ENCODE peak calls at places on chromosomes 5 and 9, in seven cellular contexts. L is transverse colon, J is upper lobe of right lung, C is WERI-Rb-1, S is fibroblast of lung, Z is adrenal gland, V is brain microvascular endothelial cell. R is an unnamed sample.
A peak's percentile ranks its signal among the peaks of the same experiment; 100 is the strongest.

GRCh38 chr5:39231705-39232525 is 12.6 kb upstream of the FYB1 start:
- DNase-seq in L (no peak), J (no peak), S (peak; percentile 35), Z (no peak), V (peak; percentile 27), C (no peak), R (peak; percentile 69)

GRCh38 chr9:130940693-130941576 is 1.9 kb upstream of the FIBCD1 start:
- DNase-seq in S (peak; percentile 23), V (no peak), L (peak; percentile 93), Z (peak; percentile 77), J (peak; percentile 90), C (peak; percentile 87), R (peak; percentile 71)

GRCh38 chr5:133828727-133829126 is 139.7 kb downstream of the C5orf15 start:
- DNase-seq in L (no peak), S (no peak), C (no peak), Z (no peak), V (no peak), J (no peak), R (no peak)

GRCh38 chr9:5988265-5988664 is 27.2 kb downstream of the RANBP6 start:
- DNase-seq in J (no peak), C (no peak), S (no peak), Z (no peak), V (no peak), L (no peak), R (no peak)

GRCh38 chr5:7592910-7593309 is 197.0 kb downstream of the ADCY2 start:
- DNase-seq in J (no peak), S (no peak), L (no peak), V (no peak), Z (no peak), C (peak; percentile 53), R (peak; percentile 6)

GRCh38 chr5:98110791-98111190 is 662.7 kb upstream of the RGMB start:
- DNase-seq in J (no peak), L (no peak), C (no peak), Z (no peak), S (peak; percentile 14), V (peak; percentile 46), R (no peak)

GRCh38 chr5:55254802-55255201 is 21.4 kb upstream of the CCNO start:
- DNase-seq in L (no peak), Z (no peak), V (no peak), J (no peak), C (no peak), S (no peak), R (no peak)

GRCh38 chr5:143341807-143342570 is 61.5 kb downstream of the NR3C1 start:
- DNase-seq in J (no peak), L (no peak), V (peak; percentile 60), Z (no peak), C (no peak), S (peak; percentile 71), R (no peak)

GRCh38 chr5:132270706-132271105 is 13.2 kb downstream of the PDLIM4 start:
- DNase-seq in J (no peak), C (no peak), V (no peak), Z (no peak), S (no peak), L (no peak), R (no peak)

GRCh38 chr5:5494489-5495402 is 72.3 kb downstream of the ICE1 start:
- DNase-seq in J (peak; percentile 93), Z (peak; percentile 70), S (peak; percentile 48), C (no peak), V (peak; percentile 36), L (peak; percentile 90), R (peak; percentile 81)

GRCh38 chr9:117073539-117074336 is 341.1 kb downstream of the ASTN2 start:
- DNase-seq in L (no peak), C (peak; percentile 89), Z (no peak), J (no peak), V (peak; percentile 3), S (no peak), R (peak; percentile 34)

GRCh38 chr5:168327019-168327421 is 35.6 kb downstream of the WWC1 start:
- DNase-seq in Z (no peak), J (no peak), V (no peak), S (peak; percentile 71), C (no peak), L (no peak), R (no peak)

GRCh38 chr5:54415896-54416640 is 39.4 kb upstream of the HSPB3 start:
- DNase-seq in S (peak; percentile 40), C (no peak), L (no peak), J (no peak), Z (no peak), V (peak; percentile 52), R (no peak)

GRCh38 chr9:22216730-22217160 is 207.6 kb upstream of the CDKN2B start:
- DNase-seq in V (peak; percentile 63), J (no peak), Z (no peak), L (no peak), S (peak; percentile 73), C (no peak), R (no peak)

GRCh38 chr9:127970401-127971313 is 10.1 kb downstream of the EEIG1 start:
- DNase-seq in S (no peak), C (peak; percentile 66), Z (no peak), L (peak; percentile 57), V (no peak), J (no peak), R (peak; percentile 96)

GRCh38 chr9:117224676-117225075 is 190.2 kb downstream of the ASTN2 start:
- DNase-seq in V (no peak), L (no peak), C (peak; percentile 88), J (no peak), Z (no peak), S (no peak), R (no peak)

GRCh38 chr5:150671509-150672236 is 10.6 kb downstream of the MYOZ3 start:
- DNase-seq in Z (no peak), J (no peak), V (no peak), L (no peak), S (no peak), C (no peak), R (no peak)

GRCh38 chr5:10856646-10857332 is 95.8 kb upstream of the DAP start:
- DNase-seq in J (peak; percentile 76), L (peak; percentile 16), C (peak; percentile 86), Z (peak; percentile 38), V (peak; percentile 73), S (peak; percentile 91), R (peak; percentile 33)

GRCh38 chr9:106783121-106783520 is 79.8 kb upstream of the ZNF462 start:
- DNase-seq in J (no peak), C (no peak), L (no peak), Z (no peak), S (no peak), V (no peak), R (no peak)

GRCh38 chr5:6837519-6838110 is 124.4 kb downstream of the TENT4A start:
- DNase-seq in S (no peak), V (no peak), L (peak; percentile 16), J (no peak), C (peak; percentile 55), Z (no peak), R (peak; percentile 22)

GRCh38 chr9:13364271-13364670 is 84.8 kb upstream of the MPDZ start:
- DNase-seq in V (no peak), S (peak; percentile 53), Z (no peak), C (no peak), J (no peak), L (no peak), R (no peak)

GRCh38 chr5:134504629-134505300 is 20.7 kb upstream of the JADE2 start:
- DNase-seq in J (no peak), Z (no peak), V (no peak), L (peak; percentile 6), S (no peak), C (no peak), R (no peak)

GRCh38 chr5:33997331-33997983 is 10.4 kb downstream of the AMACR start:
- DNase-seq in L (peak; percentile 49), V (peak; percentile 82), C (peak; percentile 21), S (peak; percentile 80), J (peak; percentile 70), Z (peak; percentile 69), R (peak; percentile 60)
- TF ChIP-seq CTCF in L (peak; percentile 57), V (peak; percentile 81), C (peak; percentile 69), S (peak; percentile 73), J (peak; percentile 67), Z (peak; percentile 74), R (peak; percentile 54)

GRCh38 chr9:18865542-18865941 is 167.5 kb downstream of the SAXO1 start:
- DNase-seq in Z (no peak), C (no peak), L (no peak), V (no peak), S (peak; percentile 70), J (no peak), R (no peak)
- H3K4me3 ChIP-seq in Z (no peak overlapping the region), C (no peak overlapping the region), L (no peak overlapping the region), V (no peak overlapping the region), S (no peak overlapping the region), J (no peak overlapping the region), R (no peak overlapping the region)

GRCh38 chr5:112192072-112192471 is 227.0 kb downstream of the EPB41L4A start:
- DNase-seq in S (no peak), C (no peak), L (no peak), Z (no peak), V (no peak), J (no peak), R (no peak)

GRCh38 chr5:112189328-112189840 is 229.7 kb downstream of the EPB41L4A start:
- DNase-seq in V (no peak), S (no peak), C (no peak), Z (no peak), J (no peak), L (no peak), R (no peak)

GRCh38 chr5:112183103-112183634 is 235.9 kb downstream of the EPB41L4A start:
- DNase-seq in Z (no peak), V (peak; percentile 35), L (no peak), J (no peak), C (no peak), S (peak; percentile 74), R (no peak)

DNA sequence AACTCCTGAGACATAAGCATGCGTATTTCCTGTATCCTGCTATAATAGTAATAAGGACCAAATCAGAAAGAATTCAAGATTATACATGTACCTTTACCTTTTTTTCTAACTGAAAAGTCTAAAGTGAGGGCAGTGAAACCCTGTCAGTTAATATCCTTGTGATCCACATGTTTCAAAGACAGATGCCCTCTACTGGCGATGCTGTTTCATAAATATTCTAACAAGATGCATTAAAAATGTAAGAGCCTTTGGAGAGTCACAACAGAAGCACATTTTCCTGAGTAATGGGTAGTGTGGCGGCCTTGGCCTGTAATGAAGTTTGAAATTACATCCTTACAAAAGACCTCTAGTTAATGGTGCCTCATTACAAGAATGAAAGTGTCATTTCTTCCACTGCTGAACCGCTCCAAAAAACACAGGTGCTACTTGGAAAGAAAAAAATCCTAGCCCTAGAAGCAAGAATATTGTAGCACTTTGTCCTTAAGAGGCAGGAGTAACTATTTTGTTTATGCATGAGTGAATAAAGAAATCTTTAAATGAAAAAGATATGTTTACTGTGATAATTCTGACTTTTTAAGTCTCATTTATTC is 232.6 kb downstream of the EPB41L4A start:
- DNase-seq in S (peak; percentile 44), C (peak; percentile 24), L (no peak), Z (no peak), V (peak; percentile 45), J (no peak), R (peak; percentile 55)
- TF ChIP-seq CTCF in S (peak; percentile 61), C (peak; percentile 47), L (no peak), Z (peak; percentile 27), V (peak; percentile 67), J (peak; percentile 54), R (peak; percentile 55)

DNA sequence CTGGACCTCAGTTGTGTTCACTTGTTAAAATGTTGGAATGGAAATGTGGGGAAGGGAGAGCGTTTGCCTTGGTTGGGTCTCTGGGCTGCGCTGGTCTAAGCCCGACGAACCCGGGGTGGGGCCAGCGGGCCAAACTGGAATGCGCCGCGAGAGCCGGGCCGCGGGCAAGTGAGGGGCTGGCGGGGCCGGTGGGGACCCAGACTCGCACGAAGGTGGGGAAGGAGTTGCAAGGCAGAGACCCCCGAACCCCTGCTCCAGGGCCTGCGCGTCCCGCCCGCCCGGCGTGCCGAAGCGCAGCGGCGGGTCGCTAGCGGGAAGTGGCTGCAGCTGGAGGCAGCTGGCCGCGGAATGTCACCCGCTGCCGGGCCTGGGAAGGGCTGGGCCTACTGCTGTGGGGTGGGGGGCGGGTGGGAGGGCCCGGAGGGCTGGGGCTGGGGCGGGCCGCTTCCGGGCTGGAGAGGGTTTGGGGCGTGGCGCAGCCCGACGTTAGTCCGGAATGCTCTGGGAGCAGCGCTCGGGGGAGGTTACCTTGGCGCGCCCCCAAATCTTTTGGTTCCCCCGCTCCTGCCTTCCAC is 84.8 kb downstream of the DAB2IP start:
- DNase-seq in C (no peak), J (peak; percentile 91), L (peak; percentile 87), Z (peak; percentile 42), S (peak; percentile 47), V (no peak), R (no peak)
- H3K4me3 ChIP-seq in C (no peak overlapping the region), J (peak overlapping the region; percentile 55), L (peak overlapping the region; percentile 33), Z (no peak overlapping the region), S (peak overlapping the region; percentile 43), V (peak overlapping the region; percentile 47), R (no peak overlapping the region)